ENCODE peak calls at places on chromosomes 2 and 18, in eight cellular contexts. R, F, H, L, B, D, M and G are unnamed samples.
A peak's percentile ranks its signal among the peaks of the same experiment; 100 is the strongest.

GRCh38 chr2:164664070-164664469 is 42.8 kb upstream of the GRB14 start:
- DNase-seq in R (no peak), F (no peak), H (no peak), L (no peak), B (no peak), D (no peak), M (no peak), G (no peak)

GRCh38 chr18:3492166-3492565 is 42.2 kb downstream of the TGIF1 start:
- DNase-seq in R (no peak), F (no peak), H (no peak), L (no peak), B (no peak), D (no peak), M (no peak), G (no peak)

GRCh38 chr2:64177315-64177714 is 33.1 kb upstream of the PELI1 start:
- DNase-seq in R (no peak), F (no peak), H (no peak), L (no peak), B (no peak), D (no peak), M (no peak), G (no peak)

GRCh38 chr2:85642725-85643124 is 25.3 kb downstream of the SFTPB start:
- DNase-seq in R (no peak), F (no peak), H (no peak), L (no peak), B (no peak), D (no peak), M (no peak), G (no peak)

GRCh38 chr2:160635488-160635887 is 141.9 kb upstream of the RBMS1 start:
- DNase-seq in R (no peak), F (no peak), H (no peak), L (no peak), B (peak; percentile 32), D (no peak), M (no peak), G (no peak)

GRCh38 chr2:184555352-184555751 is 43.0 kb upstream of the ZNF804A start:
- DNase-seq in R (no peak), F (no peak), H (no peak), L (no peak), B (no peak), D (no peak), M (no peak), G (no peak)

GRCh38 chr2:108910541-108911396 is 78.3 kb downstream of the EDAR start:
- DNase-seq in R (no peak), F (no peak), H (no peak), L (no peak), B (no peak), D (no peak), M (no peak), G (no peak)

GRCh38 chr2:201357216-201357615 is at the start of gene FLACC1:
- DNase-seq in R (peak; percentile 39), F (no peak), H (peak; percentile 29), L (no peak), B (peak; percentile 60), D (no peak), M (no peak), G (no peak)

GRCh38 chr2:101018934-101019333 is 16.8 kb downstream of the RPL31 start:
- DNase-seq in R (no peak), F (no peak), H (no peak), L (no peak), B (no peak), D (no peak), M (no peak), G (no peak)

GRCh38 chr2:24304098-24304497 is 56.2 kb downstream of the ITSN2 start:
- DNase-seq in R (no peak), F (no peak), H (peak; percentile 87), L (no peak), B (peak; percentile 71), D (no peak), M (no peak), G (no peak)

GRCh38 chr2:217075225-217075802 is 215.4 kb upstream of the TNP1 start:
- DNase-seq in R (no peak), F (no peak), H (peak; percentile 19), L (no peak), B (no peak), D (no peak), M (peak; percentile 4), G (no peak)